ENCODE peak calls at places on chromosomes 12 and 14, in four cellular contexts. J is H1, Z is SK-N-SH, D is K562. V is an unnamed sample.
A peak's percentile ranks its signal among the peaks of the same experiment; 100 is the strongest.

GRCh38 chr12:92533280-92533890 is 169.4 kb upstream of the PLEKHG7 start:
- DNase-seq in J (no peak), Z (no peak), D (no peak), V (no peak)

GRCh38 chr14:94682736-94683135 is 70.5 kb downstream of the SERPINA3 start:
- DNase-seq in J (no peak), Z (no peak), D (no peak), V (no peak)

GRCh38 chr12:120725659-120726509 is at the start of gene ACADS:
- DNase-seq in D (peak; percentile 99), Z (peak; percentile 98), J (no peak), V (peak; percentile 85)

GRCh38 chr14:70188292-70188607 is 501 bp downstream of the SLC8A3 start:
- DNase-seq in J (no peak), Z (peak; percentile 71), D (no peak), V (no peak)

GRCh38 chr12:29616664-29617409 is 119.4 kb upstream of the OVCH1 start:
- DNase-seq in J (no peak), D (no peak), Z (no peak), V (no peak)

GRCh38 chr14:103847954-103848719 is 762 bp upstream of the PPP1R13B start:
- DNase-seq in D (peak; percentile 67), J (no peak), Z (peak; percentile 49), V (no peak)

GRCh38 chr12:32000373-32001005 is 41.3 kb downstream of the RESF1 start:
- DNase-seq in Z (no peak), D (peak; percentile 70), J (no peak), V (no peak)

GRCh38 chr12:29547151-29547561 is 49.7 kb upstream of the OVCH1 start:
- DNase-seq in Z (no peak), D (no peak), J (no peak), V (no peak)

GRCh38 chr14:89489796-89490506 is 72.9 kb upstream of the FOXN3 start:
- DNase-seq in J (no peak), Z (no peak), D (no peak), V (no peak)

GRCh38 chr12:104722541-104723534 is 235.3 kb downstream of the SLC41A2 start:
- DNase-seq in Z (peak; percentile 73), D (no peak), J (no peak), V (no peak)

GRCh38 chr14:97771340-97772045 is 974.3 kb downstream of the VRK1 start:
- DNase-seq in J (no peak), D (no peak), Z (no peak), V (peak; percentile 98)

GRCh38 chr14:53619625-53620324 is 336.9 kb downstream of the BMP4 start:
- DNase-seq in J (no peak), Z (no peak), D (no peak), V (no peak)

GRCh38 chr14:65044596-65044959 is 57.7 kb downstream of the MAX start:
- DNase-seq in Z (no peak), J (no peak), D (peak; percentile 23), V (no peak)

GRCh38 chr12:97575792-97576191 is 113.2 kb downstream of the RMST start:
- DNase-seq in J (no peak), Z (no peak), D (no peak), V (no peak)

GRCh38 chr12:7856516-7856915 is 16.2 kb downstream of the SLC2A14 start:
- DNase-seq in D (no peak), J (no peak), Z (no peak), V (no peak)

GRCh38 chr12:57754411-57755193 is at the start of gene MARCHF9:
- DNase-seq in Z (peak; percentile 87), D (peak; percentile 86), J (no peak), V (peak; percentile 94)

GRCh38 chr12:42762395-42762925 is 172.9 kb upstream of the PRICKLE1 start:
- DNase-seq in Z (no peak), J (no peak), D (no peak), V (no peak)

GRCh38 chr14:63470877-63471565 is 72.2 kb downstream of the PPP2R5E start:
- DNase-seq in J (no peak), D (no peak), Z (no peak), V (no peak)

GRCh38 chr12:75275702-75276101 is 54.4 kb downstream of the CAPS2 start:
- DNase-seq in Z (no peak), J (no peak), D (no peak), V (no peak)

GRCh38 chr12:97500537-97500936 is 37.9 kb downstream of the RMST start:
- DNase-seq in J (no peak), Z (no peak), D (no peak), V (peak; percentile 90)

GRCh38 chr14:79404874-79405273 is 806.4 kb downstream of the DIO2 start:
- DNase-seq in Z (no peak), D (no peak), J (no peak), V (no peak)

GRCh38 chr12:104309446-104309993 is 6.0 kb downstream of the EID3 start:
- DNase-seq in D (no peak), J (no peak), Z (no peak), V (no peak)

GRCh38 chr12:12979731-12980259 is 20.3 kb downstream of the HEBP1 start:
- DNase-seq in J (no peak), Z (no peak), D (no peak), V (no peak)

GRCh38 chr14:92922155-92922735 is 705 bp upstream of the CHGA start:
- DNase-seq in Z (no peak), J (no peak), D (no peak), V (no peak)

GRCh38 chr14:74141703-74142102 is 56.9 kb downstream of the LIN52 start:
- DNase-seq in J (no peak), Z (no peak), D (no peak), V (no peak)

GRCh38 chr14:74148705-74149104 is 63.9 kb downstream of the LIN52 start:
- DNase-seq in J (no peak), D (no peak), Z (no peak), V (no peak)

GRCh38 chr14:74147571-74147970 is 62.8 kb downstream of the LIN52 start:
- DNase-seq in Z (no peak), J (no peak), D (no peak), V (no peak)

GRCh38 chr14:74142523-74142922 is 57.8 kb downstream of the LIN52 start:
- DNase-seq in D (no peak), J (no peak), Z (no peak), V (no peak)

GRCh38 chr14:74144789-74145188 is 60.0 kb downstream of the LIN52 start:
- DNase-seq in Z (no peak), D (no peak), J (no peak), V (no peak)
- TF ChIP-seq JUND in Z (no peak), D (no peak), J (no peak), V (no peak)

GRCh38 chr12:107287436-107288413 is 194.4 kb upstream of the CRY1 start:
- DNase-seq in Z (no peak), D (no peak), J (no peak), V (no peak)
- TF ChIP-seq JUND in Z (no peak), D (no peak), J (no peak), V (no peak)

GRCh38 chr12:133130808-133131128 is 341 bp downstream of the ZNF10 start:
- DNase-seq in J (no peak), Z (peak; percentile 19), D (no peak), V (no peak)
- TF ChIP-seq JUND in J (no peak), Z (no peak), D (no peak), V (no peak)

DNA sequence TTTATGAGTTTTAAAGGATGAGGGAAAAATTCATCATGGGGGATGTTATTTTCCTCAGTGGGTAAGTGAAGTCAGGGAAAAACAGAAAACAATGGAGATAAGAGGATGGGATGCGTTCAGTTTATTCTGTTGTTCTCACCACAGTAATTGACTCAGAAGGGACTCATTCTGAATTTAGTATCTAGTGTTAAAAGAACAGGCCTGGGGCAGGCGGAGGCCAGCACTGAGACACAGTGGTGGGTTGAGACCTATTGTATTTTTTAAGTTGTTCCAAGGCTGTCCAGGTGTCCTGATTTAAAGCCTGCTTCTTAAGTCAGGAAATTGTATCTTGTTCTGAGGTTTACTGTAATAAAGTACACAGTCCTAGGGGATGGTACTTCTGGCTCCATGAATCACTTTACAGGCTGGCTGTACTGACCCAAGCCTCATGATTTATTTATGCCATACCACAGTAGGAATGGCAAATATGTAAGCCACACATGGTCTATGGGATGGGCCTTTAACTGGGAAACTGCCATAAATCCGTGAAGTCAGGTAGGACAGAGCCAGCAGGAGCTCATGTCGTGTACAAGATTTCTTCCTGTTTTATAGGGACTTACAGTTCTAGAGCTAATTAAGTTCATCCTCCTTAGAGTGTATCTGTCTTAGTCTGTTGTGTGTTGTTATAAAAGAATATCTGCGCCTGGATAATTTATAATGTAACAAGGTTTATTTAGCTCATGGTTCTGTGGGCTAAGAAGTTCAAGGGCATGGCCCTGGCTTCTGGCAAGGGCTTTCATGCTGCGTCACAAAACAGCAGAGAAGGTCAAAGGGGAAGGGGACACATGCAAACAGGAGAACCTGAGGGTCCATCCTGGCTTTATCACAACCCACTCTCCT is 244.1 kb downstream of the FBXL14 start:
- DNase-seq in J (no peak), Z (no peak), D (no peak), V (peak; percentile 73)
- TF ChIP-seq JUND in J (no peak), Z (peak; percentile 70), D (no peak), V (no peak)

GRCh38 chr12:112180422-112180821 is 55.1 kb downstream of the TRAFD1 start:
- DNase-seq in J (no peak), Z (no peak), D (no peak), V (no peak)

GRCh38 chr12:112184056-112184887 is 58.9 kb downstream of the TRAFD1 start:
- DNase-seq in Z (no peak), J (no peak), D (no peak), V (no peak)

GRCh38 chr12:112183591-112184021 is 58.2 kb downstream of the TRAFD1 start:
- DNase-seq in Z (no peak), J (peak; percentile 15), D (no peak), V (no peak)

GRCh38 chr12:112183141-112183581 is 57.8 kb downstream of the TRAFD1 start:
- DNase-seq in Z (no peak), J (no peak), D (no peak), V (no peak)

DNA sequence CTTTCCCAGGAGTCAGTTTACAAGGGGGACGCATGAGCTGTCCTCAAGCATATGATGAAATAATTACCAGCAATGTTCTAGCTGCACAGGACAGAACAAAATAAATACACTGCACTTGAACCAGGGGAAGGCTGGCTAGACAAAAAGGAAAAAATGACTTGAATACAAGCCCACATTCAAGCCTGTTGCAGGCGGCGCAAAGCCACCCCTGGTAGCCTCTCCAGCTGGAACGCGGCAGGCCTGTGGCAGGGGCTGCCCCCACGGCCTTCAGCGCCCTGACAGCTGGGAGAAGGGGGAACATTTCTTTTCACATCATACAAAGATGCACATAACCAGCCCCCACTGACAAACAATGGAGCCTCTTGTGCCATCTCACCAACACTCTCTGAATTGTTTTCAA is 57.1 kb downstream of the TRAFD1 start:
- DNase-seq in Z (no peak), D (no peak), J (no peak), V (no peak)
- TF ChIP-seq JUND in Z (no peak), D (no peak), J (no peak), V (no peak)

GRCh38 chr12:119363490-119363889 is 29.0 kb downstream of the CCDC60 start:
- DNase-seq in Z (no peak), D (no peak), J (no peak), V (no peak)
- TF ChIP-seq JUND in Z (no peak), D (no peak), J (no peak), V (no peak)